ENCODE peak calls at places on chromosomes 16 and 17, in eight cellular contexts. A is mesendoderm; U is epithelial cell of proximal tubule; B is heart left ventricle; N is psoas muscle; T is CD4-positive, CD25-positive, alpha-beta regulatory T cell; R is brain microvascular endothelial cell; G is body of pancreas. Y is an unnamed sample.

GRCh38 chr17:76871668-76872067 is 3.5 kb downstream of the MGAT5B start:
- DNase-seq in B (peak; percentile 27), T (no peak), U (no peak), R (no peak), G (no peak), N (no peak), A (no peak), Y (no peak)

GRCh38 chr17:79304907-79305306 is 230.3 kb downstream of the ENGASE start:
- DNase-seq in B (no peak), A (peak; percentile 18), N (no peak), R (no peak), U (no peak), G (no peak), T (no peak), Y (no peak)

GRCh38 chr17:61247438-61247837 is 152.2 kb upstream of the TBX2 start:
- DNase-seq in G (peak; percentile 14), N (no peak), B (no peak), T (no peak), A (no peak), U (no peak), R (no peak), Y (no peak)

GRCh38 chr16:78034530-78034929 is 12.2 kb downstream of the CLEC3A start:
- DNase-seq in N (no peak), R (no peak), T (no peak), A (no peak), U (no peak), G (no peak), B (no peak), Y (no peak)

GRCh38 chr16:23803591-23804123 is 32.1 kb upstream of the PRKCB start:
- DNase-seq in R (peak; percentile 11), T (peak; percentile 68), U (no peak), A (peak; percentile 60), G (peak; percentile 37), B (peak; percentile 74), N (peak; percentile 25), Y (peak; percentile 51)

GRCh38 chr17:81348097-81349055 is 46.9 kb upstream of the BAHCC1 start:
- DNase-seq in A (no peak), G (peak; percentile 93), N (no peak), T (no peak), B (no peak), R (no peak), U (no peak), Y (no peak)

GRCh38 chr17:2484876-2485275 is 26.8 kb downstream of the METTL16 start:
- DNase-seq in G (peak; percentile 8), A (peak; percentile 86), N (no peak), T (no peak), U (no peak), R (no peak), B (no peak), Y (no peak)

GRCh38 chr17:58120195-58120822 is 27.9 kb upstream of the OR4D1 start:
- DNase-seq in B (no peak), U (no peak), A (peak; percentile 80), N (no peak), T (peak; percentile 62), R (peak; percentile 41), G (peak; percentile 56), Y (peak; percentile 37)

GRCh38 chr17:41308251-41308917 is 725 bp downstream of the KRTAP16-1 start:
- DNase-seq in G (peak; percentile 46), U (no peak), A (no peak), R (no peak), B (peak; percentile 77), T (peak; percentile 93), N (peak; percentile 34), Y (peak; percentile 92)

GRCh38 chr17:46191332-46192210 is 1.7 kb downstream of the KANSL1 start:
- DNase-seq in U (no peak), N (no peak), G (no peak), B (no peak), A (peak; percentile 81), T (no peak), R (no peak), Y (peak; percentile 20)

GRCh38 chr17:44854201-44854600 is 6.5 kb downstream of the HIGD1B start:
- DNase-seq in N (no peak), U (no peak), B (no peak), G (no peak), T (no peak), R (no peak), A (no peak), Y (no peak)

GRCh38 chr17:47987240-47987835 is 16.4 kb downstream of the CDK5RAP3 start:
- DNase-seq in U (no peak), G (no peak), A (peak; percentile 38), R (no peak), B (no peak), N (no peak), T (no peak), Y (no peak)

GRCh38 chr16:87295259-87295658 is 21.9 kb downstream of the C16orf95 start:
- DNase-seq in G (no peak), N (no peak), R (no peak), B (no peak), U (no peak), T (peak; percentile 16), A (peak; percentile 88), Y (no peak)

GRCh38 chr17:79914813-79915740 is 75.8 kb upstream of the CBX4 start:
- DNase-seq in A (no peak), N (peak; percentile 8), T (no peak), G (no peak), U (no peak), R (no peak), B (peak; percentile 51), Y (no peak)

GRCh38 chr17:44636562-44636961 is 19.7 kb upstream of the MEIOC start:
- DNase-seq in N (no peak), A (peak; percentile 23), G (no peak), R (peak; percentile 11), U (peak; percentile 10), B (no peak), T (peak; percentile 13), Y (no peak)

GRCh38 chr17:8709006-8709405 is 35.6 kb downstream of the CCDC42 start:
- DNase-seq in A (no peak), T (no peak), G (no peak), N (no peak), U (no peak), R (no peak), B (no peak), Y (no peak)

GRCh38 chr17:41520821-41521521 is 2.3 kb upstream of the KRT15 start:
- DNase-seq in N (no peak), T (no peak), U (no peak), G (no peak), R (no peak), A (no peak), B (peak; percentile 30), Y (no peak)

DNA sequence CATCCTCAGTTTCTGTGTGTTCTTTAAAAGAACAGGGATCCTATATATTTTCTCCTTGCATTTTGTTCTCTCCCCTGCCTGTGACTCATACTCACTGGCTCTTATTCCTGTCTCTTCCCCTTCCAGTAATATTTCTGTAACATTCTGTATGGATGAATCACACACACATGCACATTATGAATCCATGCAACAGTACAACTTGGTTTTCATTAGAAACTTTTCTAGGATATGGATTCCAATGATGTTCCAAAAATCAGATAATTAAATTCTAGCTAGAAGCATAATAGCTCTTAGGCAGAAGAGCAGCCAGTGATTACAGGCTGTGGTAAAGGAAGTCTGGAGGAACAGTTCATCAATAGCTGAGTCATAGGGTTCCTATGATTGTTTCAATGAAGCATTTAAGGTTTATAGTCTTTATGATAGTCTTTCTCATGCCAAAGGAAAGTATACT is 119.6 kb upstream of the PMFBP1 start:
- DNase-seq in N (no peak), R (peak; percentile 83), G (no peak), A (no peak), B (no peak), U (peak; percentile 49), T (no peak), Y (no peak)
- H3K4me3 ChIP-seq in N (no peak overlapping the region), R (no peak overlapping the region), G (no peak overlapping the region), A (no peak overlapping the region), B (no peak overlapping the region), U (no peak overlapping the region), T (no peak overlapping the region), Y (no peak overlapping the region)

GRCh38 chr17:38466346-38467315 is 38.4 kb downstream of the ARHGAP23 start:
- DNase-seq in U (no peak), R (no peak), T (no peak), G (no peak), B (no peak), N (no peak), A (no peak), Y (no peak)
- H3K4me3 ChIP-seq in U (no peak overlapping the region), R (no peak overlapping the region), T (no peak overlapping the region), G (no peak overlapping the region), B (no peak overlapping the region), N (peak overlapping the region; percentile 60), A (no peak overlapping the region), Y (no peak overlapping the region)

GRCh38 chr16:29678691-29679267 is at the start of gene QPRT:
- DNase-seq in U (no peak), T (no peak), N (no peak), G (peak; percentile 73), A (peak; percentile 98), B (peak; percentile 73), R (peak; percentile 28), Y (no peak)
- H3K4me3 ChIP-seq in U (peak within 1 kb of the TSS; percentile 92), T (peak within 1 kb of the TSS; percentile 46), N (peak within 1 kb of the TSS; percentile 32), G (peak within 1 kb of the TSS; percentile 17), A (peak within 1 kb of the TSS; percentile 8), B (peak within 1 kb of the TSS; percentile 34), R (peak within 1 kb of the TSS; percentile 58), Y (peak within 1 kb of the TSS; percentile 26)

GRCh38 chr16:67514382-67514828 is 14.2 kb upstream of the RIPOR1 start:
- DNase-seq in R (peak; percentile 83), T (peak; percentile 82), U (no peak), A (peak; percentile 81), G (peak; percentile 93), B (peak; percentile 83), N (peak; percentile 81), Y (peak; percentile 76)
- H3K4me3 ChIP-seq in R (no peak overlapping the region), T (no peak overlapping the region), U (no peak overlapping the region), A (no peak overlapping the region), G (no peak overlapping the region), B (no peak overlapping the region), N (no peak overlapping the region), Y (no peak overlapping the region)